ENCODE peak calls at places on chromosomes 3 and 15, in five cellular contexts. O is right atrium auricular region, M is Right ventricle myocardium superior, J is fibroblast of lung, Y is glutamatergic neuron. Z is an unnamed sample.

GRCh38 chr15:36109943-36110658 is 469.3 kb upstream of the CDIN1 start:
- DNase-seq in Y (no peak), M (no peak), J (peak), O (no peak), Z (no peak)

GRCh38 chr3:124295358-124295757 is 303.4 kb upstream of the ROPN1 start:
- DNase-seq in O (no peak), Y (no peak), J (peak), M (no peak), Z (no peak)

GRCh38 chr3:57009802-57010201 is 50.7 kb upstream of the SPATA12 start:
- DNase-seq in J (no peak), O (no peak), M (no peak), Y (no peak), Z (no peak)

GRCh38 chr3:62570888-62571287 is 197.5 kb upstream of the FEZF2 start:
- DNase-seq in O (no peak), Y (no peak), J (no peak), M (no peak), Z (no peak)

GRCh38 chr3:57646723-57647122 is 46.2 kb downstream of the DENND6A start:
- DNase-seq in J (peak), Y (no peak), O (no peak), M (no peak), Z (no peak)

GRCh38 chr3:11136871-11137626 is 17.2 kb upstream of the HRH1 start:
- DNase-seq in M (no peak), J (peak), O (peak), Y (no peak), Z (peak)

GRCh38 chr3:134038071-134038491 is 8.4 kb upstream of the SLCO2A1 start:
- DNase-seq in M (no peak), J (no peak), O (no peak), Y (no peak), Z (no peak)

GRCh38 chr15:83653639-83654378 is at the start of gene ADAMTSL3:
- DNase-seq in Y (peak), O (peak), M (peak), J (peak), Z (peak)

GRCh38 chr15:76843269-76843668 is 61.9 kb downstream of the SCAPER start:
- DNase-seq in M (no peak), O (no peak), J (no peak), Y (no peak), Z (no peak)

GRCh38 chr3:99884484-99884883 is 66.8 kb downstream of the CMSS1 start:
- DNase-seq in O (no peak), Y (no peak), M (no peak), J (no peak), Z (no peak)

GRCh38 chr15:88708256-88709054 is 69.6 kb downstream of the ISG20 start:
- DNase-seq in M (no peak), Y (no peak), J (no peak), O (peak), Z (no peak)

GRCh38 chr15:58066042-58066867 is 744 bp upstream of the ALDH1A2 start:
- DNase-seq in O (peak), J (peak), Y (peak), M (peak), Z (peak)

GRCh38 chr3:51968175-51968681 is 974 bp upstream of the PCBP4 start:
- DNase-seq in M (no peak), J (peak), Y (peak), O (no peak), Z (no peak)

GRCh38 chr3:111173328-111173900 is 101.8 kb downstream of the NECTIN3 start:
- DNase-seq in M (no peak), J (peak), Y (no peak), O (no peak), Z (no peak)

GRCh38 chr15:35507932-35508638 is 37.9 kb downstream of the DPH6 start:
- DNase-seq in O (no peak), J (no peak), M (no peak), Y (no peak), Z (no peak)

GRCh38 chr15:42408178-42408577 is 48.9 kb downstream of the CAPN3 start:
- DNase-seq in O (no peak), J (no peak), Y (no peak), M (no peak), Z (no peak)

GRCh38 chr15:43541785-43542184 is 24.4 kb downstream of the MAP1A start:
- DNase-seq in M (no peak), O (no peak), J (no peak), Y (no peak), Z (no peak)

GRCh38 chr3:115401298-115401697 is 222.0 kb upstream of the GAP43 start:
- DNase-seq in M (no peak), Y (no peak), O (no peak), J (peak), Z (peak)

GRCh38 chr3:184315871-184316661 is 1.7 kb downstream of the EIF4G1 start:
- DNase-seq in O (no peak), Y (peak), M (no peak), J (no peak), Z (no peak)

GRCh38 chr3:134601539-134602439 is 49.0 kb downstream of the KY start:
- DNase-seq in J (peak), Y (peak), M (peak), O (no peak), Z (peak)

GRCh38 chr3:13890377-13891016 is 10.6 kb upstream of the WNT7A start:
- DNase-seq in Y (peak), J (no peak), O (peak), M (no peak), Z (no peak)

GRCh38 chr3:46715507-46716175 is 2.0 kb downstream of the PRSS50 start:
- DNase-seq in M (no peak), Y (no peak), J (no peak), O (peak), Z (no peak)

GRCh38 chr15:39783244-39783820 is 691 bp upstream of the FSIP1 start:
- DNase-seq in M (no peak), O (no peak), Y (no peak), J (no peak), Z (no peak)

GRCh38 chr3:154954750-154955149 is 125.4 kb upstream of the MME start:
- DNase-seq in J (peak), M (no peak), O (no peak), Y (no peak), Z (peak)

GRCh38 chr15:76059320-76060097 is at the start of gene TMEM266:
- DNase-seq in Y (peak), M (peak), O (no peak), J (peak), Z (no peak)

GRCh38 chr15:57708047-57708446 is 1.5 kb downstream of the POLR2M start:
- DNase-seq in M (no peak), J (peak), O (no peak), Y (no peak), Z (peak)

GRCh38 chr15:100132309-100132708 is 209.5 kb downstream of the ADAMTS17 start:
- DNase-seq in O (no peak), Y (no peak), M (no peak), J (no peak), Z (no peak)

GRCh38 chr15:65956307-65956706 is 87.0 kb downstream of the RAB11A start:
- DNase-seq in O (no peak), M (no peak), J (no peak), Y (no peak), Z (no peak)

GRCh38 chr3:145906755-145907154 is 254.2 kb downstream of the PLOD2 start:
- DNase-seq in J (no peak), M (no peak), Y (no peak), O (no peak), Z (no peak)

GRCh38 chr15:74978503-74978902 is 16.9 kb upstream of the SCAMP5 start:
- DNase-seq in O (no peak), M (no peak), Y (no peak), J (peak), Z (no peak)

GRCh38 chr3:140093742-140094141 is 158.8 kb downstream of the CLSTN2 start:
- DNase-seq in O (peak), Y (no peak), M (peak), J (peak), Z (no peak)

GRCh38 chr3:105367406-105368213 is 901 bp downstream of the ALCAM start:
- DNase-seq in J (peak), Y (peak), M (peak), O (peak), Z (peak)

GRCh38 chr3:146187334-146187950 is 26.5 kb upstream of the PLOD2 start:
- DNase-seq in J (peak), M (no peak), O (no peak), Y (no peak), Z (peak)

GRCh38 chr3:143206955-143207337 is 87.4 kb downstream of the CHST2 start:
- DNase-seq in O (no peak), M (no peak), Y (no peak), J (no peak), Z (peak)

GRCh38 chr3:139517321-139517720 is 22.2 kb downstream of the RBP1 start:
- DNase-seq in M (no peak), O (no peak), Y (no peak), J (no peak), Z (peak)

GRCh38 chr3:188974856-188975611 is 196.7 kb upstream of the TPRG1 start:
- DNase-seq in M (no peak), Y (no peak), O (no peak), J (peak), Z (peak)

GRCh38 chr15:40222146-40222545 is 16.7 kb upstream of the PAK6 start:
- DNase-seq in O (no peak), J (no peak), Y (no peak), M (no peak), Z (no peak)

GRCh38 chr3:13655074-13655913 is 106.4 kb downstream of the FBLN2 start:
- DNase-seq in M (peak), Y (peak), O (no peak), J (peak), Z (no peak)

GRCh38 chr15:85920926-85921325 is 126.2 kb upstream of the KLHL25 start:
- DNase-seq in J (no peak), O (no peak), Y (no peak), M (no peak), Z (no peak)

GRCh38 chr3:10631224-10631623 is 125.8 kb upstream of the ATP2B2 start:
- DNase-seq in M (no peak), O (no peak), J (no peak), Y (no peak), Z (no peak)

Z was measured in SJSA1.